ENCODE peak calls at places on chromosomes 13 and 19, in six cellular contexts. R is Calu3; P is stimulated activated CD4-positive, alpha-beta T cell treated with anti-CD3 and anti-CD28 coated beads, Interleukin-2, amount 100 ng/mL, for 48 hours; A is ecto neural progenitor cell; V is stimulated activated CD8-positive, alpha-beta memory T cell treated with anti-CD3 and anti-CD28 coated beads, Interleukin-15, amount 100 ng/mL, for 24 hours; X is AG08395. L is an unnamed sample.

GRCh38 chr13:114130708-114131580 is 1.5 kb downstream of the RASA3 start:
- DNase-seq in R (no peak), P (no peak), A (no peak), V (no peak), X (peak; percentile 90), L (peak; percentile 73)

GRCh38 chr19:45990113-45990728 is 5.0 kb upstream of the CCDC61 start:
- DNase-seq in R (no peak), P (no peak), A (no peak), V (no peak), X (no peak), L (no peak)

GRCh38 chr13:24502567-24503375 is 9.8 kb downstream of the PARP4 start:
- DNase-seq in R (peak; percentile 67), P (no peak), A (no peak), V (no peak), X (peak; percentile 64), L (peak; percentile 86)

GRCh38 chr19:49581007-49581508 is at the start of gene PRRG2:
- DNase-seq in R (peak; percentile 65), P (no peak), A (no peak), V (no peak), X (no peak), L (peak; percentile 69)

GRCh38 chr13:114161644-114162532 is 17.2 kb upstream of the CFAP97D2 start:
- DNase-seq in R (no peak), P (no peak), A (peak; percentile 37), V (no peak), X (peak; percentile 59), L (no peak)

GRCh38 chr19:15280915-15281683 is 48.9 kb upstream of the EPHX3 start:
- DNase-seq in R (peak; percentile 32), P (no peak), A (peak; percentile 85), V (no peak), X (peak; percentile 80), L (peak; percentile 72)

GRCh38 chr13:24891476-24892108 is 127.6 kb downstream of the RNF17 start:
- DNase-seq in R (no peak), P (no peak), A (no peak), V (no peak), X (no peak), L (no peak)

GRCh38 chr19:32020538-32020937 is 324.9 kb upstream of the ZNF507 start:
- DNase-seq in R (no peak), P (no peak), A (no peak), V (no peak), X (no peak), L (no peak)

GRCh38 chr19:6126335-6126974 is 9.0 kb upstream of the ACSBG2 start:
- DNase-seq in R (peak; percentile 32), P (no peak), A (no peak), V (no peak), X (peak; percentile 50), L (peak; percentile 71)

GRCh38 chr13:40269086-40269485 is 397.4 kb downstream of the FOXO1 start:
- DNase-seq in R (no peak), P (no peak), A (no peak), V (no peak), X (no peak), L (no peak)

GRCh38 chr13:68076046-68076445 is 845.9 kb upstream of the PCDH9 start:
- DNase-seq in R (no peak), P (no peak), A (no peak), V (no peak), X (no peak), L (no peak)

GRCh38 chr13:91200486-91200885 is 147.0 kb upstream of the MIR17HG start:
- DNase-seq in R (no peak), P (no peak), A (no peak), V (no peak), X (no peak), L (no peak)

GRCh38 chr19:35670686-35671085 is 4.4 kb downstream of the UPK1A start:
- DNase-seq in R (no peak), P (no peak), A (no peak), V (no peak), X (no peak), L (no peak)

GRCh38 chr19:43229315-43229714 is 23.9 kb upstream of the PSG4 start:
- DNase-seq in R (no peak), P (no peak), A (no peak), V (no peak), X (no peak), L (peak; percentile 46)

GRCh38 chr13:29190298-29190697 is 370.2 kb downstream of the MTUS2 start:
- DNase-seq in R (no peak), P (no peak), A (no peak), V (no peak), X (no peak), L (no peak)

GRCh38 chr13:109309625-109310363 is 476.6 kb downstream of the IRS2 start:
- DNase-seq in R (no peak), P (no peak), A (no peak), V (no peak), X (no peak), L (no peak)

GRCh38 chr19:7783991-7784421 is 21.0 kb downstream of the CLEC4M start:
- DNase-seq in R (peak; percentile 50), P (no peak), A (no peak), V (no peak), X (peak; percentile 43), L (peak; percentile 95)

GRCh38 chr19:38078302-38078930 is 145.6 kb downstream of the DPF1 start:
- DNase-seq in R (no peak), P (no peak), A (no peak), V (no peak), X (no peak), L (no peak)

GRCh38 chr13:104286566-104287290 is 1220.5 kb upstream of the SLC10A2 start:
- DNase-seq in R (no peak), P (no peak), A (no peak), V (no peak), X (no peak), L (peak; percentile 15)

GRCh38 chr19:37594982-37595382 is 306 bp downstream of the ZNF540 start:
- DNase-seq in R (peak; percentile 49), P (peak; percentile 43), A (no peak), V (peak; percentile 19), X (peak; percentile 30), L (no peak)

GRCh38 chr19:36081385-36081784 is 26.7 kb downstream of the WDR62 start:
- DNase-seq in R (no peak), P (no peak), A (no peak), V (no peak), X (no peak), L (no peak)

GRCh38 chr19:4650159-4650558 is 10.8 kb downstream of the TNFAIP8L1 start:
- DNase-seq in R (no peak), P (no peak), A (no peak), V (no peak), X (no peak), L (no peak)

GRCh38 chr19:55383789-55384575 is at the start of gene TMEM238:
- DNase-seq in R (peak; percentile 83), P (peak; percentile 36), A (peak; percentile 77), V (no peak), X (peak; percentile 74), L (peak; percentile 68)

GRCh38 chr19:35903550-35904179 is 1.3 kb downstream of the HCST start:
- DNase-seq in R (peak; percentile 62), P (peak; percentile 72), A (peak; percentile 71), V (peak; percentile 64), X (peak; percentile 73), L (peak; percentile 43)

GRCh38 chr13:26952551-26953138 is 192.1 kb upstream of the GPR12 start:
- DNase-seq in R (no peak), P (no peak), A (no peak), V (no peak), X (no peak), L (no peak)

GRCh38 chr13:37715606-37716015 is 117.0 kb upstream of the POSTN start:
- DNase-seq in R (no peak), P (no peak), A (no peak), V (no peak), X (no peak), L (peak; percentile 5)

GRCh38 chr19:1019616-1019961 is 1.3 kb downstream of the TMEM259 start:
- DNase-seq in R (no peak), P (no peak), A (no peak), V (no peak), X (no peak), L (no peak)

GRCh38 chr13:111210488-111210887 is 95.4 kb downstream of the ARHGEF7 start:
- DNase-seq in R (no peak), P (no peak), A (no peak), V (no peak), X (peak; percentile 91), L (no peak)

GRCh38 chr13:45718063-45718462 is 15.9 kb downstream of the CBY2 start:
- DNase-seq in R (no peak), P (no peak), A (no peak), V (no peak), X (peak; percentile 12), L (peak; percentile 9)

GRCh38 chr13:42747399-42747873 is 33.9 kb upstream of the FAM216B start:
- DNase-seq in R (peak; percentile 11), P (no peak), A (no peak), V (no peak), X (peak; percentile 86), L (peak; percentile 65)

GRCh38 chr13:34884366-34884765 is 57.7 kb upstream of the NBEA start:
- DNase-seq in R (no peak), P (no peak), A (no peak), V (no peak), X (no peak), L (no peak)

GRCh38 chr13:59774511-59774911 is 389.2 kb downstream of the DIAPH3 start:
- DNase-seq in R (no peak), P (no peak), A (no peak), V (no peak), X (peak; percentile 62), L (peak; percentile 54)

GRCh38 chr13:114315074-114315785 is 927 bp downstream of the CHAMP1 start:
- DNase-seq in R (no peak), P (no peak), A (no peak), V (no peak), X (no peak), L (no peak)

GRCh38 chr19:10644351-10645007 is 9.7 kb upstream of the ILF3 start:
- DNase-seq in R (peak; percentile 86), P (peak; percentile 81), A (peak; percentile 89), V (peak; percentile 69), X (peak; percentile 94), L (peak; percentile 59)

GRCh38 chr13:24168392-24168750 is 7.9 kb downstream of the SPATA13 start:
- DNase-seq in R (no peak), P (no peak), A (no peak), V (no peak), X (peak; percentile 51), L (no peak)

GRCh38 chr13:24263652-24264051 is 45.7 kb upstream of the C1QTNF9 start:
- DNase-seq in R (no peak), P (no peak), A (no peak), V (no peak), X (peak; percentile 14), L (no peak)

L was measured in mammary epithelial cell.